ENCODE peak calls at places on chromosomes 12 and 14, in six cellular contexts. Q, G, A, O, U and V are unnamed samples.

GRCh38 chr12:69732088-69732487 is 6.6 kb upstream of the RAB3IP start:
- DNase-seq in O (no peak), G (no peak), Q (no peak), A (no peak), U (no peak), V (no peak)

GRCh38 chr14:45083622-45083978 is 316 bp upstream of the PRPF39 start:
- DNase-seq in O (no peak), Q (no peak), A (no peak), U (no peak), G (no peak), V (no peak)

GRCh38 chr14:37089410-37089809 is 83.0 kb downstream of the SLC25A21 start:
- DNase-seq in U (no peak), O (no peak), A (no peak), Q (no peak), G (no peak), V (no peak)

GRCh38 chr12:27623645-27624044 is 72.6 kb upstream of the REP15 start:
- DNase-seq in O (no peak), G (no peak), Q (peak), U (no peak), A (no peak), V (no peak)

GRCh38 chr12:22101749-22102243 is 55.8 kb downstream of the CMAS start:
- DNase-seq in U (peak), Q (peak), G (no peak), O (peak), A (no peak), V (no peak)

GRCh38 chr12:115709410-115710065 is 568.0 kb downstream of the MED13L start:
- DNase-seq in U (peak), A (no peak), O (no peak), G (peak), Q (no peak), V (no peak)

GRCh38 chr12:2629051-2629450 is 165.7 kb upstream of the FKBP4 start:
- DNase-seq in O (no peak), Q (no peak), G (no peak), U (no peak), A (no peak), V (no peak)

GRCh38 chr12:10989107-10989506 is 2.4 kb upstream of the TAS2R50 start:
- DNase-seq in U (no peak), O (no peak), G (no peak), A (no peak), Q (no peak), V (no peak)

GRCh38 chr14:96638041-96638855 is 136.1 kb downstream of the PAPOLA start:
- DNase-seq in G (no peak), U (no peak), Q (no peak), A (peak), O (no peak), V (peak)

GRCh38 chr12:6180300-6181051 is 19.7 kb upstream of the CD9 start:
- DNase-seq in U (no peak), G (no peak), O (no peak), A (no peak), Q (no peak), V (no peak)

GRCh38 chr12:113019045-113019444 is 37.5 kb upstream of the DTX1 start:
- DNase-seq in U (no peak), O (no peak), A (no peak), G (no peak), Q (no peak), V (no peak)

GRCh38 chr14:97517566-97518234 is 720.5 kb downstream of the VRK1 start:
- DNase-seq in Q (no peak), A (no peak), O (no peak), G (no peak), U (no peak), V (no peak)

GRCh38 chr12:94139816-94140215 is 8.6 kb upstream of the PLXNC1 start:
- DNase-seq in Q (no peak), G (no peak), O (no peak), A (no peak), U (no peak), V (no peak)

GRCh38 chr14:103128631-103129300 is 5.5 kb downstream of the TNFAIP2 start:
- DNase-seq in O (no peak), U (no peak), Q (no peak), A (no peak), G (no peak), V (no peak)

GRCh38 chr12:3087758-3088157 is 10.6 kb downstream of the TSPAN9 start:
- DNase-seq in A (no peak), Q (no peak), O (no peak), G (no peak), U (no peak), V (no peak)

GRCh38 chr12:111361073-111361716 is 7.7 kb downstream of the PHETA1 start:
- DNase-seq in Q (no peak), G (no peak), U (no peak), A (no peak), O (no peak), V (no peak)

GRCh38 chr14:101418601-101419000 is 142.7 kb upstream of the DIO3 start:
- DNase-seq in Q (no peak), O (no peak), U (no peak), G (no peak), A (no peak), V (no peak)

GRCh38 chr14:95250936-95251335 is 68.8 kb downstream of the CLMN start:
- DNase-seq in Q (no peak), U (no peak), A (no peak), O (no peak), G (no peak), V (no peak)

GRCh38 chr14:26707234-26707633 is 109.4 kb upstream of the NOVA1 start:
- DNase-seq in U (no peak), O (no peak), A (no peak), Q (no peak), G (no peak), V (no peak)

GRCh38 chr14:76720382-76720813 is 40.9 kb upstream of the VASH1 start:
- DNase-seq in G (no peak), O (no peak), A (peak), Q (no peak), U (peak), V (peak)

GRCh38 chr14:99749763-99750715 is 43.2 kb upstream of the EML1 start:
- DNase-seq in G (no peak), O (no peak), Q (no peak), U (no peak), A (no peak), V (no peak)

GRCh38 chr12:86247871-86248270 is 8.3 kb downstream of the MGAT4C start:
- DNase-seq in Q (no peak), U (no peak), A (no peak), O (no peak), G (no peak), V (no peak)

GRCh38 chr12:56221233-56221756 is 427 bp downstream of the RNF41 start:
- DNase-seq in O (no peak), G (no peak), U (peak), Q (peak), A (no peak), V (no peak)

GRCh38 chr14:68076451-68076850 is 256.9 kb downstream of the RAD51B start:
- DNase-seq in Q (no peak), U (no peak), O (no peak), G (no peak), A (no peak), V (no peak)